ENCODE peak calls at places on chromosomes 13 and 19, in eight cellular contexts. One of them, this sample, is unnamed.

GRCh38 chr13:74868044-74868443 is 613.9 kb downstream of the TBC1D4 start:
- DNase-seq in NCI-H226: peak
- DNase-seq in GM13977: no peak
- DNase-seq in iris pigment epithelial cell: peak
- DNase-seq in germinal center: no peak
- DNase-seq in stimulated activated CD8-positive, alpha-beta memory T cell treated with anti-CD3 and anti-CD28 coated beads, Interleukin-4, amount 100 ng/mL, for 48 hours: no peak
- DNase-seq in fibroblast of gingiva: no peak
- DNase-seq in cardiac fibroblast: no peak
- DNase-seq in this sample: no peak

GRCh38 chr13:112513761-112514160 is 74.2 kb downstream of the TUBGCP3 start:
- DNase-seq in fibroblast of gingiva: no peak
- DNase-seq in stimulated activated CD8-positive, alpha-beta memory T cell treated with anti-CD3 and anti-CD28 coated beads, Interleukin-4, amount 100 ng/mL, for 48 hours: no peak
- DNase-seq in GM13977: no peak
- DNase-seq in germinal center: no peak
- DNase-seq in NCI-H226: no peak
- DNase-seq in iris pigment epithelial cell: no peak
- DNase-seq in cardiac fibroblast: no peak
- DNase-seq in this sample: no peak

GRCh38 chr13:111572956-111573355 is 252.5 kb downstream of the TEX29 start:
- DNase-seq in GM13977: no peak
- DNase-seq in NCI-H226: no peak
- DNase-seq in germinal center: no peak
- DNase-seq in stimulated activated CD8-positive, alpha-beta memory T cell treated with anti-CD3 and anti-CD28 coated beads, Interleukin-4, amount 100 ng/mL, for 48 hours: no peak
- DNase-seq in fibroblast of gingiva: no peak
- DNase-seq in iris pigment epithelial cell: no peak
- DNase-seq in cardiac fibroblast: no peak
- DNase-seq in this sample: no peak

GRCh38 chr19:38392707-38393308 is 4.3 kb downstream of the SPRED3 start:
- DNase-seq in germinal center: no peak
- DNase-seq in cardiac fibroblast: peak
- DNase-seq in fibroblast of gingiva: no peak
- DNase-seq in stimulated activated CD8-positive, alpha-beta memory T cell treated with anti-CD3 and anti-CD28 coated beads, Interleukin-4, amount 100 ng/mL, for 48 hours: peak
- DNase-seq in iris pigment epithelial cell: peak
- DNase-seq in GM13977: no peak
- DNase-seq in NCI-H226: peak
- DNase-seq in this sample: peak

GRCh38 chr19:1720237-1720636 is 33.1 kb upstream of the ONECUT3 start:
- DNase-seq in fibroblast of gingiva: no peak
- DNase-seq in stimulated activated CD8-positive, alpha-beta memory T cell treated with anti-CD3 and anti-CD28 coated beads, Interleukin-4, amount 100 ng/mL, for 48 hours: no peak
- DNase-seq in iris pigment epithelial cell: no peak
- DNase-seq in NCI-H226: no peak
- DNase-seq in GM13977: no peak
- DNase-seq in cardiac fibroblast: no peak
- DNase-seq in germinal center: no peak
- DNase-seq in this sample: no peak

GRCh38 chr13:106416645-106417044 is 118.8 kb downstream of the EFNB2 start:
- DNase-seq in cardiac fibroblast: no peak
- DNase-seq in NCI-H226: no peak
- DNase-seq in stimulated activated CD8-positive, alpha-beta memory T cell treated with anti-CD3 and anti-CD28 coated beads, Interleukin-4, amount 100 ng/mL, for 48 hours: no peak
- DNase-seq in GM13977: no peak
- DNase-seq in iris pigment epithelial cell: no peak
- DNase-seq in germinal center: no peak
- DNase-seq in fibroblast of gingiva: no peak
- DNase-seq in this sample: peak

GRCh38 chr13:23567792-23568480 is 2.3 kb upstream of the TNFRSF19 start:
- DNase-seq in iris pigment epithelial cell: no peak
- DNase-seq in fibroblast of gingiva: no peak
- DNase-seq in germinal center: no peak
- DNase-seq in cardiac fibroblast: no peak
- DNase-seq in GM13977: no peak
- DNase-seq in stimulated activated CD8-positive, alpha-beta memory T cell treated with anti-CD3 and anti-CD28 coated beads, Interleukin-4, amount 100 ng/mL, for 48 hours: no peak
- DNase-seq in NCI-H226: no peak
- DNase-seq in this sample: peak

GRCh38 chr13:83215627-83216026 is 666.6 kb downstream of the SLITRK1 start:
- DNase-seq in stimulated activated CD8-positive, alpha-beta memory T cell treated with anti-CD3 and anti-CD28 coated beads, Interleukin-4, amount 100 ng/mL, for 48 hours: no peak
- DNase-seq in iris pigment epithelial cell: peak
- DNase-seq in fibroblast of gingiva: peak
- DNase-seq in cardiac fibroblast: peak
- DNase-seq in GM13977: no peak
- DNase-seq in NCI-H226: peak
- DNase-seq in germinal center: no peak
- DNase-seq in this sample: no peak

GRCh38 chr13:48155850-48156249 is 60.9 kb upstream of the MED4 start:
- DNase-seq in cardiac fibroblast: peak
- DNase-seq in germinal center: no peak
- DNase-seq in GM13977: no peak
- DNase-seq in NCI-H226: peak
- DNase-seq in stimulated activated CD8-positive, alpha-beta memory T cell treated with anti-CD3 and anti-CD28 coated beads, Interleukin-4, amount 100 ng/mL, for 48 hours: no peak
- DNase-seq in fibroblast of gingiva: peak
- DNase-seq in iris pigment epithelial cell: peak
- DNase-seq in this sample: peak

GRCh38 chr19:5804516-5805464 is at the start of gene NRTN:
- DNase-seq in germinal center: peak
- DNase-seq in stimulated activated CD8-positive, alpha-beta memory T cell treated with anti-CD3 and anti-CD28 coated beads, Interleukin-4, amount 100 ng/mL, for 48 hours: peak
- DNase-seq in GM13977: peak
- DNase-seq in NCI-H226: no peak
- DNase-seq in cardiac fibroblast: no peak
- DNase-seq in iris pigment epithelial cell: no peak
- DNase-seq in fibroblast of gingiva: no peak
- DNase-seq in this sample: no peak

GRCh38 chr19:40165362-40165937 is 25.8 kb upstream of the MAP3K10 start:
- DNase-seq in iris pigment epithelial cell: peak
- DNase-seq in fibroblast of gingiva: no peak
- DNase-seq in NCI-H226: no peak
- DNase-seq in cardiac fibroblast: peak
- DNase-seq in germinal center: peak
- DNase-seq in GM13977: peak
- DNase-seq in stimulated activated CD8-positive, alpha-beta memory T cell treated with anti-CD3 and anti-CD28 coated beads, Interleukin-4, amount 100 ng/mL, for 48 hours: peak
- DNase-seq in this sample: no peak

GRCh38 chr19:48900477-48901452 is 653 bp downstream of the NUCB1 start:
- DNase-seq in GM13977: peak
- DNase-seq in cardiac fibroblast: peak
- DNase-seq in germinal center: peak
- DNase-seq in stimulated activated CD8-positive, alpha-beta memory T cell treated with anti-CD3 and anti-CD28 coated beads, Interleukin-4, amount 100 ng/mL, for 48 hours: peak
- DNase-seq in iris pigment epithelial cell: peak
- DNase-seq in NCI-H226: no peak
- DNase-seq in fibroblast of gingiva: peak
- DNase-seq in this sample: peak

GRCh38 chr19:50803633-50804419 is 13.6 kb downstream of the ACP4 start:
- DNase-seq in NCI-H226: peak
- DNase-seq in cardiac fibroblast: peak
- DNase-seq in stimulated activated CD8-positive, alpha-beta memory T cell treated with anti-CD3 and anti-CD28 coated beads, Interleukin-4, amount 100 ng/mL, for 48 hours: peak
- DNase-seq in iris pigment epithelial cell: peak
- DNase-seq in fibroblast of gingiva: no peak
- DNase-seq in GM13977: no peak
- DNase-seq in germinal center: no peak
- DNase-seq in this sample: peak

GRCh38 chr13:75869981-75870380 is 233.9 kb downstream of the LMO7 start:
- DNase-seq in iris pigment epithelial cell: no peak
- DNase-seq in NCI-H226: no peak
- DNase-seq in fibroblast of gingiva: no peak
- DNase-seq in stimulated activated CD8-positive, alpha-beta memory T cell treated with anti-CD3 and anti-CD28 coated beads, Interleukin-4, amount 100 ng/mL, for 48 hours: no peak
- DNase-seq in cardiac fibroblast: no peak
- DNase-seq in germinal center: no peak
- DNase-seq in GM13977: no peak
- DNase-seq in this sample: no peak

GRCh38 chr19:34171539-34171876 is 796 bp upstream of the LSM14A start:
- DNase-seq in GM13977: peak
- DNase-seq in fibroblast of gingiva: peak
- DNase-seq in germinal center: peak
- DNase-seq in cardiac fibroblast: no peak
- DNase-seq in stimulated activated CD8-positive, alpha-beta memory T cell treated with anti-CD3 and anti-CD28 coated beads, Interleukin-4, amount 100 ng/mL, for 48 hours: peak
- DNase-seq in iris pigment epithelial cell: peak
- DNase-seq in NCI-H226: peak
- DNase-seq in this sample: peak

GRCh38 chr13:30371649-30372265 is 50.5 kb upstream of the UBE2L5 start:
- DNase-seq in fibroblast of gingiva: no peak
- DNase-seq in stimulated activated CD8-positive, alpha-beta memory T cell treated with anti-CD3 and anti-CD28 coated beads, Interleukin-4, amount 100 ng/mL, for 48 hours: peak
- DNase-seq in GM13977: peak
- DNase-seq in iris pigment epithelial cell: peak
- DNase-seq in germinal center: peak
- DNase-seq in cardiac fibroblast: no peak
- DNase-seq in NCI-H226: peak
- DNase-seq in this sample: peak

GRCh38 chr19:38172001-38172400 is 52.0 kb downstream of the DPF1 start:
- DNase-seq in germinal center: no peak
- DNase-seq in iris pigment epithelial cell: no peak
- DNase-seq in fibroblast of gingiva: no peak
- DNase-seq in stimulated activated CD8-positive, alpha-beta memory T cell treated with anti-CD3 and anti-CD28 coated beads, Interleukin-4, amount 100 ng/mL, for 48 hours: no peak
- DNase-seq in GM13977: no peak
- DNase-seq in NCI-H226: no peak
- DNase-seq in cardiac fibroblast: no peak
- DNase-seq in this sample: no peak

GRCh38 chr19:53634768-53635167 is 3.0 kb downstream of the DPRX start:
- DNase-seq in NCI-H226: no peak
- DNase-seq in germinal center: no peak
- DNase-seq in iris pigment epithelial cell: no peak
- DNase-seq in GM13977: no peak
- DNase-seq in cardiac fibroblast: no peak
- DNase-seq in fibroblast of gingiva: no peak
- DNase-seq in stimulated activated CD8-positive, alpha-beta memory T cell treated with anti-CD3 and anti-CD28 coated beads, Interleukin-4, amount 100 ng/mL, for 48 hours: no peak
- DNase-seq in this sample: no peak

GRCh38 chr19:39223703-39224279 is 19.7 kb upstream of the SYCN start:
- DNase-seq in stimulated activated CD8-positive, alpha-beta memory T cell treated with anti-CD3 and anti-CD28 coated beads, Interleukin-4, amount 100 ng/mL, for 48 hours: peak
- DNase-seq in iris pigment epithelial cell: peak
- DNase-seq in GM13977: peak
- DNase-seq in fibroblast of gingiva: no peak
- DNase-seq in cardiac fibroblast: peak
- DNase-seq in germinal center: no peak
- DNase-seq in NCI-H226: peak
- DNase-seq in this sample: peak

GRCh38 chr19:17703823-17704463 is 15.3 kb upstream of the MAP1S start:
- DNase-seq in stimulated activated CD8-positive, alpha-beta memory T cell treated with anti-CD3 and anti-CD28 coated beads, Interleukin-4, amount 100 ng/mL, for 48 hours: peak
- DNase-seq in cardiac fibroblast: peak
- DNase-seq in fibroblast of gingiva: peak
- DNase-seq in iris pigment epithelial cell: peak
- DNase-seq in NCI-H226: peak
- DNase-seq in GM13977: peak
- DNase-seq in germinal center: peak
- DNase-seq in this sample: no peak

GRCh38 chr19:15025237-15025636 is 24.0 kb upstream of the CASP14 start:
- DNase-seq in cardiac fibroblast: no peak
- DNase-seq in germinal center: no peak
- DNase-seq in fibroblast of gingiva: no peak
- DNase-seq in GM13977: peak
- DNase-seq in NCI-H226: no peak
- DNase-seq in iris pigment epithelial cell: no peak
- DNase-seq in stimulated activated CD8-positive, alpha-beta memory T cell treated with anti-CD3 and anti-CD28 coated beads, Interleukin-4, amount 100 ng/mL, for 48 hours: no peak
- DNase-seq in this sample: peak

GRCh38 chr13:101309014-101309619 is 107.2 kb downstream of the NALCN start:
- DNase-seq in NCI-H226: peak
- DNase-seq in cardiac fibroblast: peak
- DNase-seq in fibroblast of gingiva: peak
- DNase-seq in stimulated activated CD8-positive, alpha-beta memory T cell treated with anti-CD3 and anti-CD28 coated beads, Interleukin-4, amount 100 ng/mL, for 48 hours: no peak
- DNase-seq in GM13977: no peak
- DNase-seq in germinal center: no peak
- DNase-seq in iris pigment epithelial cell: peak
- DNase-seq in this sample: no peak

GRCh38 chr13:60453490-60453889 is 56.5 kb downstream of the TDRD3 start:
- DNase-seq in iris pigment epithelial cell: no peak
- DNase-seq in fibroblast of gingiva: no peak
- DNase-seq in NCI-H226: no peak
- DNase-seq in GM13977: no peak
- DNase-seq in cardiac fibroblast: no peak
- DNase-seq in germinal center: no peak
- DNase-seq in stimulated activated CD8-positive, alpha-beta memory T cell treated with anti-CD3 and anti-CD28 coated beads, Interleukin-4, amount 100 ng/mL, for 48 hours: no peak
- DNase-seq in this sample: no peak

GRCh38 chr13:20991741-20992520 is 69.5 kb downstream of the LATS2 start:
- DNase-seq in fibroblast of gingiva: no peak
- DNase-seq in germinal center: no peak
- DNase-seq in cardiac fibroblast: no peak
- DNase-seq in stimulated activated CD8-positive, alpha-beta memory T cell treated with anti-CD3 and anti-CD28 coated beads, Interleukin-4, amount 100 ng/mL, for 48 hours: no peak
- DNase-seq in iris pigment epithelial cell: no peak
- DNase-seq in GM13977: no peak
- DNase-seq in NCI-H226: no peak
- DNase-seq in this sample: no peak

GRCh38 chr13:99310382-99311031 is 3.3 kb upstream of the GPR183 start:
- DNase-seq in germinal center: no peak
- DNase-seq in stimulated activated CD8-positive, alpha-beta memory T cell treated with anti-CD3 and anti-CD28 coated beads, Interleukin-4, amount 100 ng/mL, for 48 hours: no peak
- DNase-seq in NCI-H226: no peak
- DNase-seq in GM13977: no peak
- DNase-seq in iris pigment epithelial cell: peak
- DNase-seq in cardiac fibroblast: peak
- DNase-seq in fibroblast of gingiva: peak
- DNase-seq in this sample: no peak

GRCh38 chr19:19997656-19998268 is 41.5 kb downstream of the ZNF682 start:
- DNase-seq in GM13977: no peak
- DNase-seq in cardiac fibroblast: no peak
- DNase-seq in NCI-H226: no peak
- DNase-seq in stimulated activated CD8-positive, alpha-beta memory T cell treated with anti-CD3 and anti-CD28 coated beads, Interleukin-4, amount 100 ng/mL, for 48 hours: peak
- DNase-seq in iris pigment epithelial cell: peak
- DNase-seq in fibroblast of gingiva: no peak
- DNase-seq in germinal center: peak
- DNase-seq in this sample: no peak

GRCh38 chr13:114230117-114230516 is 4.6 kb upstream of the CDC16 start:
- DNase-seq in GM13977: no peak
- DNase-seq in stimulated activated CD8-positive, alpha-beta memory T cell treated with anti-CD3 and anti-CD28 coated beads, Interleukin-4, amount 100 ng/mL, for 48 hours: no peak
- DNase-seq in fibroblast of gingiva: no peak
- DNase-seq in germinal center: no peak
- DNase-seq in NCI-H226: no peak
- DNase-seq in iris pigment epithelial cell: peak
- DNase-seq in cardiac fibroblast: no peak
- DNase-seq in this sample: no peak

GRCh38 chr19:47375694-47376588 is 26.8 kb downstream of the DHX34 start:
- DNase-seq in fibroblast of gingiva: no peak
- DNase-seq in cardiac fibroblast: no peak
- DNase-seq in NCI-H226: no peak
- DNase-seq in GM13977: no peak
- DNase-seq in stimulated activated CD8-positive, alpha-beta memory T cell treated with anti-CD3 and anti-CD28 coated beads, Interleukin-4, amount 100 ng/mL, for 48 hours: no peak
- DNase-seq in germinal center: no peak
- DNase-seq in iris pigment epithelial cell: no peak
- DNase-seq in this sample: no peak

GRCh38 chr19:47713046-47714021 is at the start of gene EHD2:
- DNase-seq in fibroblast of gingiva: peak
- DNase-seq in NCI-H226: peak
- DNase-seq in iris pigment epithelial cell: peak
- DNase-seq in germinal center: peak
- DNase-seq in stimulated activated CD8-positive, alpha-beta memory T cell treated with anti-CD3 and anti-CD28 coated beads, Interleukin-4, amount 100 ng/mL, for 48 hours: peak
- DNase-seq in GM13977: peak
- DNase-seq in cardiac fibroblast: peak
- DNase-seq in this sample: no peak

GRCh38 chr13:31053098-31053497 is 108.6 kb downstream of the HSPH1 start:
- DNase-seq in germinal center: no peak
- DNase-seq in stimulated activated CD8-positive, alpha-beta memory T cell treated with anti-CD3 and anti-CD28 coated beads, Interleukin-4, amount 100 ng/mL, for 48 hours: no peak
- DNase-seq in cardiac fibroblast: peak
- DNase-seq in GM13977: no peak
- DNase-seq in iris pigment epithelial cell: peak
- DNase-seq in fibroblast of gingiva: no peak
- DNase-seq in NCI-H226: no peak
- DNase-seq in this sample: peak

GRCh38 chr19:9914315-9915207 is 21.8 kb downstream of the OLFM2 start:
- DNase-seq in iris pigment epithelial cell: peak
- DNase-seq in fibroblast of gingiva: peak
- DNase-seq in stimulated activated CD8-positive, alpha-beta memory T cell treated with anti-CD3 and anti-CD28 coated beads, Interleukin-4, amount 100 ng/mL, for 48 hours: peak
- DNase-seq in NCI-H226: peak
- DNase-seq in GM13977: peak
- DNase-seq in germinal center: peak
- DNase-seq in cardiac fibroblast: peak
- DNase-seq in this sample: peak

GRCh38 chr13:110371550-110372465 is 64.7 kb downstream of the COL4A2 start:
- DNase-seq in iris pigment epithelial cell: peak
- DNase-seq in cardiac fibroblast: peak
- DNase-seq in stimulated activated CD8-positive, alpha-beta memory T cell treated with anti-CD3 and anti-CD28 coated beads, Interleukin-4, amount 100 ng/mL, for 48 hours: no peak
- DNase-seq in germinal center: no peak
- DNase-seq in GM13977: peak
- DNase-seq in fibroblast of gingiva: no peak
- DNase-seq in NCI-H226: peak
- DNase-seq in this sample: no peak

GRCh38 chr19:57786286-57786685 is 16.8 kb downstream of the ZNF586 start:
- DNase-seq in NCI-H226: no peak
- DNase-seq in iris pigment epithelial cell: no peak
- DNase-seq in germinal center: no peak
- DNase-seq in fibroblast of gingiva: no peak
- DNase-seq in GM13977: no peak
- DNase-seq in cardiac fibroblast: no peak
- DNase-seq in stimulated activated CD8-positive, alpha-beta memory T cell treated with anti-CD3 and anti-CD28 coated beads, Interleukin-4, amount 100 ng/mL, for 48 hours: no peak
- DNase-seq in this sample: no peak

GRCh38 chr19:16359074-16359473 is 34.4 kb downstream of the KLF2 start:
- DNase-seq in stimulated activated CD8-positive, alpha-beta memory T cell treated with anti-CD3 and anti-CD28 coated beads, Interleukin-4, amount 100 ng/mL, for 48 hours: no peak
- DNase-seq in GM13977: no peak
- DNase-seq in iris pigment epithelial cell: no peak
- DNase-seq in germinal center: no peak
- DNase-seq in cardiac fibroblast: no peak
- DNase-seq in fibroblast of gingiva: peak
- DNase-seq in NCI-H226: no peak
- DNase-seq in this sample: no peak

This sample was measured in SW480.